ENCODE peak calls at places on chromosome 2, in eight cellular contexts. One of them, this sample, is unnamed.
A peak's percentile ranks its signal among the peaks of the same experiment; 100 is the strongest.

GRCh38 chr2:109062558-109063325 is 66.3 kb upstream of the SH3RF3 start:
- DNase-seq in NCI-H748 treated with DMSO at 0.1 percent for 48 hours: no peak
- DNase-seq in CD8-positive, alpha-beta memory T cell: no peak
- DNase-seq in IMR-90: no peak
- DNase-seq in activated CD8-positive, alpha-beta T cell treated with anti-CD3 and anti-CD28 coated beads, Interleukin-2, amount 10 ng/mL, durations not matched to agents 7 days and 5 days: no peak
- DNase-seq in GDM1: no peak
- DNase-seq in HCT116: no peak
- DNase-seq in psoas muscle: no peak
- DNase-seq in this sample: no peak

GRCh38 chr2:15796543-15796942 is 143.8 kb upstream of the MYCN start:
- DNase-seq in GDM1: no peak
- DNase-seq in activated CD8-positive, alpha-beta T cell treated with anti-CD3 and anti-CD28 coated beads, Interleukin-2, amount 10 ng/mL, durations not matched to agents 7 days and 5 days: no peak
- DNase-seq in HCT116: no peak
- DNase-seq in CD8-positive, alpha-beta memory T cell: no peak
- DNase-seq in psoas muscle: no peak
- DNase-seq in NCI-H748 treated with DMSO at 0.1 percent for 48 hours: no peak
- DNase-seq in IMR-90: no peak
- DNase-seq in this sample: no peak

GRCh38 chr2:131056204-131056975 is 36.9 kb downstream of the FAM168B start:
- DNase-seq in psoas muscle: peak; percentile 67
- DNase-seq in HCT116: no peak
- DNase-seq in GDM1: no peak
- DNase-seq in CD8-positive, alpha-beta memory T cell: no peak
- DNase-seq in activated CD8-positive, alpha-beta T cell treated with anti-CD3 and anti-CD28 coated beads, Interleukin-2, amount 10 ng/mL, durations not matched to agents 7 days and 5 days: no peak
- DNase-seq in IMR-90: no peak
- DNase-seq in NCI-H748 treated with DMSO at 0.1 percent for 48 hours: no peak
- DNase-seq in this sample: no peak

GRCh38 chr2:1437537-1437936 is 24.3 kb downstream of the TPO start:
- DNase-seq in CD8-positive, alpha-beta memory T cell: no peak
- DNase-seq in NCI-H748 treated with DMSO at 0.1 percent for 48 hours: no peak
- DNase-seq in activated CD8-positive, alpha-beta T cell treated with anti-CD3 and anti-CD28 coated beads, Interleukin-2, amount 10 ng/mL, durations not matched to agents 7 days and 5 days: no peak
- DNase-seq in psoas muscle: no peak
- DNase-seq in IMR-90: no peak
- DNase-seq in HCT116: no peak
- DNase-seq in GDM1: no peak
- DNase-seq in this sample: no peak

GRCh38 chr2:231621051-231621879 is 28.6 kb downstream of the TEX44 start:
- DNase-seq in HCT116: peak; percentile 86
- DNase-seq in IMR-90: no peak
- DNase-seq in GDM1: no peak
- DNase-seq in NCI-H748 treated with DMSO at 0.1 percent for 48 hours: no peak
- DNase-seq in activated CD8-positive, alpha-beta T cell treated with anti-CD3 and anti-CD28 coated beads, Interleukin-2, amount 10 ng/mL, durations not matched to agents 7 days and 5 days: no peak
- DNase-seq in CD8-positive, alpha-beta memory T cell: no peak
- DNase-seq in psoas muscle: peak; percentile 70
- DNase-seq in this sample: no peak

GRCh38 chr2:113282747-113283533 is 4.2 kb upstream of the PAX8 start:
- DNase-seq in NCI-H748 treated with DMSO at 0.1 percent for 48 hours: no peak
- DNase-seq in IMR-90: peak; percentile 4
- DNase-seq in activated CD8-positive, alpha-beta T cell treated with anti-CD3 and anti-CD28 coated beads, Interleukin-2, amount 10 ng/mL, durations not matched to agents 7 days and 5 days: no peak
- DNase-seq in HCT116: peak; percentile 61
- DNase-seq in GDM1: no peak
- DNase-seq in psoas muscle: peak; percentile 74
- DNase-seq in CD8-positive, alpha-beta memory T cell: no peak
- DNase-seq in this sample: no peak

GRCh38 chr2:25184254-25184653 is 15.9 kb upstream of the POMC start:
- DNase-seq in activated CD8-positive, alpha-beta T cell treated with anti-CD3 and anti-CD28 coated beads, Interleukin-2, amount 10 ng/mL, durations not matched to agents 7 days and 5 days: no peak
- DNase-seq in CD8-positive, alpha-beta memory T cell: no peak
- DNase-seq in psoas muscle: no peak
- DNase-seq in IMR-90: no peak
- DNase-seq in GDM1: no peak
- DNase-seq in HCT116: no peak
- DNase-seq in NCI-H748 treated with DMSO at 0.1 percent for 48 hours: no peak
- DNase-seq in this sample: no peak

GRCh38 chr2:85707304-85707703 is 13.1 kb downstream of the GNLY start:
- DNase-seq in activated CD8-positive, alpha-beta T cell treated with anti-CD3 and anti-CD28 coated beads, Interleukin-2, amount 10 ng/mL, durations not matched to agents 7 days and 5 days: peak; percentile 87
- DNase-seq in psoas muscle: no peak
- DNase-seq in NCI-H748 treated with DMSO at 0.1 percent for 48 hours: peak; percentile 22
- DNase-seq in HCT116: peak; percentile 89
- DNase-seq in GDM1: peak; percentile 79
- DNase-seq in CD8-positive, alpha-beta memory T cell: peak; percentile 45
- DNase-seq in IMR-90: peak; percentile 94
- DNase-seq in this sample: peak; percentile 90

GRCh38 chr2:181787310-181788048 is 104.1 kb upstream of the ITPRID2 start:
- DNase-seq in activated CD8-positive, alpha-beta T cell treated with anti-CD3 and anti-CD28 coated beads, Interleukin-2, amount 10 ng/mL, durations not matched to agents 7 days and 5 days: no peak
- DNase-seq in HCT116: no peak
- DNase-seq in CD8-positive, alpha-beta memory T cell: no peak
- DNase-seq in psoas muscle: no peak
- DNase-seq in NCI-H748 treated with DMSO at 0.1 percent for 48 hours: no peak
- DNase-seq in GDM1: peak; percentile 61
- DNase-seq in IMR-90: no peak
- DNase-seq in this sample: peak; percentile 35

GRCh38 chr2:33011941-33012340 is 65.2 kb downstream of the LTBP1 start:
- DNase-seq in CD8-positive, alpha-beta memory T cell: no peak
- DNase-seq in NCI-H748 treated with DMSO at 0.1 percent for 48 hours: no peak
- DNase-seq in GDM1: no peak
- DNase-seq in HCT116: no peak
- DNase-seq in psoas muscle: no peak
- DNase-seq in activated CD8-positive, alpha-beta T cell treated with anti-CD3 and anti-CD28 coated beads, Interleukin-2, amount 10 ng/mL, durations not matched to agents 7 days and 5 days: no peak
- DNase-seq in IMR-90: no peak
- DNase-seq in this sample: no peak

GRCh38 chr2:185607943-185608342 is 130.7 kb upstream of the FSIP2 start:
- DNase-seq in CD8-positive, alpha-beta memory T cell: no peak
- DNase-seq in psoas muscle: no peak
- DNase-seq in activated CD8-positive, alpha-beta T cell treated with anti-CD3 and anti-CD28 coated beads, Interleukin-2, amount 10 ng/mL, durations not matched to agents 7 days and 5 days: no peak
- DNase-seq in HCT116: no peak
- DNase-seq in GDM1: no peak
- DNase-seq in NCI-H748 treated with DMSO at 0.1 percent for 48 hours: no peak
- DNase-seq in IMR-90: no peak
- DNase-seq in this sample: no peak

GRCh38 chr2:121297217-121297830 is 12.3 kb upstream of the TFCP2L1 start:
- DNase-seq in CD8-positive, alpha-beta memory T cell: no peak
- DNase-seq in IMR-90: peak; percentile 17
- DNase-seq in activated CD8-positive, alpha-beta T cell treated with anti-CD3 and anti-CD28 coated beads, Interleukin-2, amount 10 ng/mL, durations not matched to agents 7 days and 5 days: no peak
- DNase-seq in NCI-H748 treated with DMSO at 0.1 percent for 48 hours: no peak
- DNase-seq in psoas muscle: no peak
- DNase-seq in HCT116: peak; percentile 42
- DNase-seq in GDM1: no peak
- DNase-seq in this sample: no peak

GRCh38 chr2:105789745-105790466 is 45.2 kb downstream of the NCK2 start:
- DNase-seq in HCT116: no peak
- DNase-seq in NCI-H748 treated with DMSO at 0.1 percent for 48 hours: no peak
- DNase-seq in GDM1: peak; percentile 70
- DNase-seq in psoas muscle: peak; percentile 75
- DNase-seq in activated CD8-positive, alpha-beta T cell treated with anti-CD3 and anti-CD28 coated beads, Interleukin-2, amount 10 ng/mL, durations not matched to agents 7 days and 5 days: peak; percentile 85
- DNase-seq in IMR-90: peak; percentile 74
- DNase-seq in CD8-positive, alpha-beta memory T cell: peak; percentile 51
- DNase-seq in this sample: peak; percentile 34

GRCh38 chr2:113186421-113186820 is 12.7 kb downstream of the PSD4 start:
- DNase-seq in CD8-positive, alpha-beta memory T cell: no peak
- DNase-seq in NCI-H748 treated with DMSO at 0.1 percent for 48 hours: no peak
- DNase-seq in HCT116: no peak
- DNase-seq in psoas muscle: no peak
- DNase-seq in IMR-90: no peak
- DNase-seq in activated CD8-positive, alpha-beta T cell treated with anti-CD3 and anti-CD28 coated beads, Interleukin-2, amount 10 ng/mL, durations not matched to agents 7 days and 5 days: no peak
- DNase-seq in GDM1: no peak
- DNase-seq in this sample: no peak

GRCh38 chr2:210557721-210558120 is 1.3 kb downstream of the CPS1 start:
- DNase-seq in psoas muscle: no peak
- DNase-seq in GDM1: no peak
- DNase-seq in CD8-positive, alpha-beta memory T cell: no peak
- DNase-seq in NCI-H748 treated with DMSO at 0.1 percent for 48 hours: no peak
- DNase-seq in HCT116: no peak
- DNase-seq in activated CD8-positive, alpha-beta T cell treated with anti-CD3 and anti-CD28 coated beads, Interleukin-2, amount 10 ng/mL, durations not matched to agents 7 days and 5 days: no peak
- DNase-seq in IMR-90: no peak
- DNase-seq in this sample: no peak

GRCh38 chr2:71566271-71566858 is 113.0 kb downstream of the DYSF start:
- DNase-seq in IMR-90: no peak
- DNase-seq in NCI-H748 treated with DMSO at 0.1 percent for 48 hours: no peak
- DNase-seq in CD8-positive, alpha-beta memory T cell: no peak
- DNase-seq in GDM1: no peak
- DNase-seq in HCT116: no peak
- DNase-seq in activated CD8-positive, alpha-beta T cell treated with anti-CD3 and anti-CD28 coated beads, Interleukin-2, amount 10 ng/mL, durations not matched to agents 7 days and 5 days: no peak
- DNase-seq in psoas muscle: no peak
- DNase-seq in this sample: no peak

GRCh38 chr2:64661770-64662169 is 8.1 kb upstream of the SERTAD2 start:
- DNase-seq in CD8-positive, alpha-beta memory T cell: no peak
- DNase-seq in psoas muscle: no peak
- DNase-seq in IMR-90: no peak
- DNase-seq in activated CD8-positive, alpha-beta T cell treated with anti-CD3 and anti-CD28 coated beads, Interleukin-2, amount 10 ng/mL, durations not matched to agents 7 days and 5 days: no peak
- DNase-seq in GDM1: peak; percentile 31
- DNase-seq in HCT116: no peak
- DNase-seq in NCI-H748 treated with DMSO at 0.1 percent for 48 hours: no peak
- DNase-seq in this sample: peak; percentile 43

GRCh38 chr2:31256611-31257382 is 22.8 kb downstream of the EHD3 start:
- DNase-seq in HCT116: no peak
- DNase-seq in CD8-positive, alpha-beta memory T cell: no peak
- DNase-seq in NCI-H748 treated with DMSO at 0.1 percent for 48 hours: no peak
- DNase-seq in IMR-90: no peak
- DNase-seq in psoas muscle: no peak
- DNase-seq in activated CD8-positive, alpha-beta T cell treated with anti-CD3 and anti-CD28 coated beads, Interleukin-2, amount 10 ng/mL, durations not matched to agents 7 days and 5 days: no peak
- DNase-seq in GDM1: no peak
- DNase-seq in this sample: no peak

GRCh38 chr2:53452957-53453748 is 314.5 kb upstream of the CHAC2 start:
- DNase-seq in psoas muscle: no peak
- DNase-seq in HCT116: no peak
- DNase-seq in activated CD8-positive, alpha-beta T cell treated with anti-CD3 and anti-CD28 coated beads, Interleukin-2, amount 10 ng/mL, durations not matched to agents 7 days and 5 days: no peak
- DNase-seq in NCI-H748 treated with DMSO at 0.1 percent for 48 hours: no peak
- DNase-seq in CD8-positive, alpha-beta memory T cell: no peak
- DNase-seq in GDM1: no peak
- DNase-seq in IMR-90: no peak
- DNase-seq in this sample: no peak

GRCh38 chr2:26901326-26902183 is 53.6 kb downstream of the DPYSL5 start:
- DNase-seq in IMR-90: no peak
- DNase-seq in HCT116: no peak
- DNase-seq in GDM1: no peak
- DNase-seq in psoas muscle: no peak
- DNase-seq in NCI-H748 treated with DMSO at 0.1 percent for 48 hours: no peak
- DNase-seq in activated CD8-positive, alpha-beta T cell treated with anti-CD3 and anti-CD28 coated beads, Interleukin-2, amount 10 ng/mL, durations not matched to agents 7 days and 5 days: no peak
- DNase-seq in CD8-positive, alpha-beta memory T cell: no peak
- DNase-seq in this sample: no peak

GRCh38 chr2:233449921-233450853 is 95.9 kb downstream of the DGKD start:
- DNase-seq in NCI-H748 treated with DMSO at 0.1 percent for 48 hours: no peak
- DNase-seq in GDM1: no peak
- DNase-seq in HCT116: no peak
- DNase-seq in activated CD8-positive, alpha-beta T cell treated with anti-CD3 and anti-CD28 coated beads, Interleukin-2, amount 10 ng/mL, durations not matched to agents 7 days and 5 days: no peak
- DNase-seq in psoas muscle: peak; percentile 48
- DNase-seq in IMR-90: no peak
- DNase-seq in CD8-positive, alpha-beta memory T cell: no peak
- DNase-seq in this sample: no peak

GRCh38 chr2:10490806-10491291 is 42.7 kb upstream of the ODC1 start:
- DNase-seq in GDM1: no peak
- DNase-seq in activated CD8-positive, alpha-beta T cell treated with anti-CD3 and anti-CD28 coated beads, Interleukin-2, amount 10 ng/mL, durations not matched to agents 7 days and 5 days: no peak
- DNase-seq in IMR-90: no peak
- DNase-seq in NCI-H748 treated with DMSO at 0.1 percent for 48 hours: no peak
- DNase-seq in CD8-positive, alpha-beta memory T cell: no peak
- DNase-seq in HCT116: no peak
- DNase-seq in psoas muscle: no peak
- DNase-seq in this sample: no peak

GRCh38 chr2:20156826-20157605 is 67.9 kb downstream of the SDC1 start:
- DNase-seq in NCI-H748 treated with DMSO at 0.1 percent for 48 hours: peak; percentile 28
- DNase-seq in CD8-positive, alpha-beta memory T cell: no peak
- DNase-seq in HCT116: no peak
- DNase-seq in activated CD8-positive, alpha-beta T cell treated with anti-CD3 and anti-CD28 coated beads, Interleukin-2, amount 10 ng/mL, durations not matched to agents 7 days and 5 days: no peak
- DNase-seq in IMR-90: no peak
- DNase-seq in GDM1: no peak
- DNase-seq in psoas muscle: no peak
- DNase-seq in this sample: no peak

GRCh38 chr2:174442546-174443510 is 44.0 kb downstream of the GPR155 start:
- DNase-seq in IMR-90: peak; percentile 89
- DNase-seq in NCI-H748 treated with DMSO at 0.1 percent for 48 hours: no peak
- DNase-seq in CD8-positive, alpha-beta memory T cell: no peak
- DNase-seq in HCT116: peak; percentile 26
- DNase-seq in activated CD8-positive, alpha-beta T cell treated with anti-CD3 and anti-CD28 coated beads, Interleukin-2, amount 10 ng/mL, durations not matched to agents 7 days and 5 days: no peak
- DNase-seq in psoas muscle: no peak
- DNase-seq in GDM1: no peak
- DNase-seq in this sample: no peak

GRCh38 chr2:35035883-35036282 is 1319.7 kb upstream of the CRIM1 start:
- DNase-seq in GDM1: no peak
- DNase-seq in IMR-90: no peak
- DNase-seq in psoas muscle: no peak
- DNase-seq in CD8-positive, alpha-beta memory T cell: no peak
- DNase-seq in NCI-H748 treated with DMSO at 0.1 percent for 48 hours: no peak
- DNase-seq in activated CD8-positive, alpha-beta T cell treated with anti-CD3 and anti-CD28 coated beads, Interleukin-2, amount 10 ng/mL, durations not matched to agents 7 days and 5 days: no peak
- DNase-seq in HCT116: no peak
- DNase-seq in this sample: no peak

GRCh38 chr2:8860239-8860638 is 22.8 kb upstream of the KIDINS220 start:
- DNase-seq in CD8-positive, alpha-beta memory T cell: no peak
- DNase-seq in IMR-90: no peak
- DNase-seq in NCI-H748 treated with DMSO at 0.1 percent for 48 hours: no peak
- DNase-seq in HCT116: no peak
- DNase-seq in GDM1: no peak
- DNase-seq in activated CD8-positive, alpha-beta T cell treated with anti-CD3 and anti-CD28 coated beads, Interleukin-2, amount 10 ng/mL, durations not matched to agents 7 days and 5 days: no peak
- DNase-seq in psoas muscle: no peak
- DNase-seq in this sample: no peak

GRCh38 chr2:147952118-147952517 is 68.4 kb downstream of the ORC4 start:
- DNase-seq in NCI-H748 treated with DMSO at 0.1 percent for 48 hours: no peak
- DNase-seq in GDM1: no peak
- DNase-seq in psoas muscle: no peak
- DNase-seq in IMR-90: no peak
- DNase-seq in activated CD8-positive, alpha-beta T cell treated with anti-CD3 and anti-CD28 coated beads, Interleukin-2, amount 10 ng/mL, durations not matched to agents 7 days and 5 days: no peak
- DNase-seq in CD8-positive, alpha-beta memory T cell: no peak
- DNase-seq in HCT116: no peak
- DNase-seq in this sample: no peak

GRCh38 chr2:28398101-28398834 is 5.6 kb downstream of the FOSL2 start:
- DNase-seq in psoas muscle: no peak
- DNase-seq in GDM1: no peak
- DNase-seq in HCT116: no peak
- DNase-seq in NCI-H748 treated with DMSO at 0.1 percent for 48 hours: no peak
- DNase-seq in activated CD8-positive, alpha-beta T cell treated with anti-CD3 and anti-CD28 coated beads, Interleukin-2, amount 10 ng/mL, durations not matched to agents 7 days and 5 days: no peak
- DNase-seq in CD8-positive, alpha-beta memory T cell: no peak
- DNase-seq in IMR-90: peak; percentile 74
- DNase-seq in this sample: no peak

GRCh38 chr2:109098251-109098920 is 30.6 kb upstream of the SH3RF3 start:
- DNase-seq in psoas muscle: no peak
- DNase-seq in IMR-90: peak; percentile 23
- DNase-seq in CD8-positive, alpha-beta memory T cell: no peak
- DNase-seq in GDM1: no peak
- DNase-seq in NCI-H748 treated with DMSO at 0.1 percent for 48 hours: no peak
- DNase-seq in activated CD8-positive, alpha-beta T cell treated with anti-CD3 and anti-CD28 coated beads, Interleukin-2, amount 10 ng/mL, durations not matched to agents 7 days and 5 days: no peak
- DNase-seq in HCT116: no peak
- DNase-seq in this sample: no peak

GRCh38 chr2:181978351-181979150 is 7.1 kb upstream of the PPP1R1C start:
- DNase-seq in HCT116: no peak
- DNase-seq in IMR-90: peak; percentile 62
- DNase-seq in activated CD8-positive, alpha-beta T cell treated with anti-CD3 and anti-CD28 coated beads, Interleukin-2, amount 10 ng/mL, durations not matched to agents 7 days and 5 days: no peak
- DNase-seq in NCI-H748 treated with DMSO at 0.1 percent for 48 hours: no peak
- DNase-seq in psoas muscle: no peak
- DNase-seq in CD8-positive, alpha-beta memory T cell: no peak
- DNase-seq in GDM1: no peak
- DNase-seq in this sample: no peak

GRCh38 chr2:109374548-109375130 is 239.1 kb downstream of the SEPTIN10 start:
- DNase-seq in NCI-H748 treated with DMSO at 0.1 percent for 48 hours: no peak
- DNase-seq in HCT116: no peak
- DNase-seq in psoas muscle: no peak
- DNase-seq in IMR-90: no peak
- DNase-seq in activated CD8-positive, alpha-beta T cell treated with anti-CD3 and anti-CD28 coated beads, Interleukin-2, amount 10 ng/mL, durations not matched to agents 7 days and 5 days: no peak
- DNase-seq in CD8-positive, alpha-beta memory T cell: no peak
- DNase-seq in GDM1: no peak
- DNase-seq in this sample: no peak

GRCh38 chr2:22934789-22935188 is 450.2 kb upstream of the KLHL29 start:
- DNase-seq in activated CD8-positive, alpha-beta T cell treated with anti-CD3 and anti-CD28 coated beads, Interleukin-2, amount 10 ng/mL, durations not matched to agents 7 days and 5 days: no peak
- DNase-seq in CD8-positive, alpha-beta memory T cell: no peak
- DNase-seq in NCI-H748 treated with DMSO at 0.1 percent for 48 hours: no peak
- DNase-seq in psoas muscle: no peak
- DNase-seq in HCT116: no peak
- DNase-seq in GDM1: no peak
- DNase-seq in IMR-90: no peak
- DNase-seq in this sample: no peak

GRCh38 chr2:159396796-159397195 is 110.3 kb upstream of the WDSUB1 start:
- DNase-seq in psoas muscle: no peak
- DNase-seq in IMR-90: peak; percentile 2
- DNase-seq in activated CD8-positive, alpha-beta T cell treated with anti-CD3 and anti-CD28 coated beads, Interleukin-2, amount 10 ng/mL, durations not matched to agents 7 days and 5 days: no peak
- DNase-seq in NCI-H748 treated with DMSO at 0.1 percent for 48 hours: peak; percentile 19
- DNase-seq in CD8-positive, alpha-beta memory T cell: no peak
- DNase-seq in GDM1: no peak
- DNase-seq in HCT116: no peak
- DNase-seq in this sample: no peak

GRCh38 chr2:24359701-24360049 is 661 bp downstream of the ITSN2 start:
- DNase-seq in activated CD8-positive, alpha-beta T cell treated with anti-CD3 and anti-CD28 coated beads, Interleukin-2, amount 10 ng/mL, durations not matched to agents 7 days and 5 days: peak; percentile 67
- DNase-seq in GDM1: no peak
- DNase-seq in psoas muscle: peak; percentile 76
- DNase-seq in IMR-90: no peak
- DNase-seq in NCI-H748 treated with DMSO at 0.1 percent for 48 hours: no peak
- DNase-seq in CD8-positive, alpha-beta memory T cell: peak; percentile 53
- DNase-seq in HCT116: no peak
- DNase-seq in this sample: no peak